ENCODE peak calls at places on chromosomes 4 and X, in ten cellular contexts. W is iPS-NIHi11; Y is neuronal stem cell; K is DMS 273 treated with DMSO at 0.1 percent for 48 hours; Z is GM13977; G is HT1080; B is ELR; R is activated effector memory CD4-positive, alpha-beta T cell treated with Interleukin-2 at 50 U/mL for 16 hours; E is activated naive CD4-positive, alpha-beta T cell; L is caudate nucleus. Q is an unnamed sample.

GRCh38 chr4:180618396-180618795 is 1624.8 kb upstream of the TENM3 start:
- DNase-seq in W (no peak), Y (no peak), K (no peak), Z (no peak), G (peak; percentile 88), B (peak; percentile 33), R (no peak), E (no peak), L (no peak), Q (peak; percentile 55)

GRCh38 chr4:132513491-132513890 is 635.6 kb upstream of the PCDH10 start:
- DNase-seq in W (no peak), Y (no peak), K (no peak), Z (no peak), G (no peak), B (no peak), R (no peak), E (no peak), L (no peak), Q (no peak)

GRCh38 chr4:173752610-173753009 is 222.6 kb upstream of the HAND2 start:
- DNase-seq in W (peak; percentile 67), Y (peak; percentile 27), K (no peak), Z (no peak), G (peak; percentile 39), B (peak; percentile 37), R (no peak), E (no peak), L (no peak), Q (peak; percentile 19)

GRCh38 chrX:104270916-104271512 is 16.3 kb upstream of the ESX1 start:
- DNase-seq in W (peak; percentile 37), Y (peak; percentile 45), K (no peak), Z (no peak), G (peak; percentile 47), B (peak; percentile 63), R (no peak), E (no peak), L (peak; percentile 28), Q (peak; percentile 2)

GRCh38 chrX:49103637-49104036 is 19.9 kb downstream of the GPKOW start:
- DNase-seq in W (no peak), Y (no peak), K (no peak), Z (no peak), G (peak; percentile 32), B (peak; percentile 49), R (no peak), E (no peak), L (no peak), Q (no peak)

GRCh38 chr4:38523524-38524448 is 140.2 kb upstream of the KLF3 start:
- DNase-seq in W (no peak), Y (no peak), K (no peak), Z (peak; percentile 75), G (peak; percentile 42), B (peak; percentile 2), R (peak; percentile 18), E (no peak), L (no peak), Q (no peak)

GRCh38 chr4:62232755-62233280 is 1032.7 kb downstream of the ADGRL3 start:
- DNase-seq in W (no peak), Y (no peak), K (no peak), Z (no peak), G (no peak), B (no peak), R (no peak), E (no peak), L (no peak), Q (no peak)

GRCh38 chrX:50088645-50089044 is 112.2 kb downstream of the AKAP4 start:
- DNase-seq in W (no peak), Y (no peak), K (no peak), Z (no peak), G (no peak), B (no peak), R (no peak), E (no peak), L (no peak), Q (no peak)

GRCh38 chr4:150583287-150584197 is 1.6 kb downstream of the MAB21L2 start:
- DNase-seq in W (no peak), Y (peak; percentile 44), K (no peak), Z (no peak), G (no peak), B (no peak), R (no peak), E (no peak), L (no peak), Q (no peak)

GRCh38 chr4:154743683-154744340 is at the start of gene LRAT:
- DNase-seq in W (peak; percentile 95), Y (no peak), K (no peak), Z (peak; percentile 50), G (no peak), B (no peak), R (no peak), E (peak; percentile 11), L (peak; percentile 31), Q (no peak)

GRCh38 chrX:10173331-10173900 is 16.6 kb downstream of the CLCN4 start:
- DNase-seq in W (peak; percentile 77), Y (peak; percentile 81), K (peak; percentile 52), Z (no peak), G (peak; percentile 63), B (no peak), R (no peak), E (no peak), L (no peak), Q (no peak)

GRCh38 chr4:7546152-7546808 is 111.5 kb upstream of the PSAPL1 start:
- DNase-seq in W (no peak), Y (no peak), K (no peak), Z (no peak), G (no peak), B (no peak), R (no peak), E (no peak), L (no peak), Q (no peak)

GRCh38 chr4:1512738-1513660 is 106.8 kb upstream of the NKX1-1 start:
- DNase-seq in W (peak; percentile 94), Y (peak; percentile 67), K (no peak), Z (no peak), G (no peak), B (peak; percentile 42), R (peak; percentile 19), E (no peak), L (no peak), Q (no peak)

Q was measured in A172.